ENCODE peak calls at places on chromosomes 2 and 18, in eight cellular contexts. Y is kidney; T is right lobe of liver; I is CD8-positive, alpha-beta T cell; S is tibial nerve; H is adrenal gland; C is endothelial cell of umbilical vein; W is heart right ventricle. G is an unnamed sample. For H3K4me1, the result is how much of the 10 kb centered on the place peaks cover.

GRCh38 chr18:73715228-73715670 is 432.4 kb downstream of the FBXO15 start:
- DNase-seq in Y (no peak), T (no peak), I (no peak), S (no peak), H (no peak), C (no peak), W (no peak), G (no peak)

GRCh38 chr2:160055726-160056108 is 6.7 kb downstream of the PLA2R1 start:
- DNase-seq in Y (no peak), T (no peak), I (no peak), S (no peak), H (no peak), C (no peak), W (no peak), G (no peak)

GRCh38 chr2:60745761-60746160 is 10.3 kb upstream of the PAPOLG start:
- DNase-seq in Y (no peak), T (no peak), I (no peak), S (no peak), H (no peak), C (no peak), W (no peak), G (no peak)

GRCh38 chr2:148900350-148900749 is 25.3 kb downstream of the KIF5C start:
- DNase-seq in Y (no peak), T (no peak), I (no peak), S (no peak), H (no peak), C (no peak), W (no peak), G (no peak)

GRCh38 chr2:188808921-188809320 is 165.3 kb upstream of the COL3A1 start:
- DNase-seq in Y (no peak), T (no peak), I (no peak), S (no peak), H (no peak), C (no peak), W (no peak), G (no peak)

GRCh38 chr18:21194871-21195771 is 46.9 kb upstream of the GREB1L start:
- DNase-seq in Y (no peak), T (no peak), I (no peak), S (no peak), H (no peak), C (peak), W (no peak), G (peak)

GRCh38 chr2:241390301-241391206 is 34.5 kb downstream of the FARP2 start:
- DNase-seq in Y (no peak), T (no peak), I (no peak), S (no peak), H (no peak), C (no peak), W (no peak), G (no peak)

GRCh38 chr2:96249654-96250053 is 16.1 kb downstream of the TMEM127 start:
- DNase-seq in Y (peak), T (no peak), I (no peak), S (no peak), H (no peak), C (no peak), W (no peak), G (no peak)

GRCh38 chr2:231922311-231922710 is 3.9 kb downstream of the NPPC start:
- DNase-seq in Y (peak), T (no peak), I (no peak), S (no peak), H (no peak), C (no peak), W (no peak), G (no peak)

GRCh38 chr2:219017166-219017931 is 24.0 kb downstream of the CFAP65 start:
- DNase-seq in Y (peak), T (no peak), I (no peak), S (no peak), H (no peak), C (no peak), W (no peak), G (no peak)

GRCh38 chr18:48734460-48734859 is 195.6 kb downstream of the CTIF start:
- DNase-seq in Y (peak), T (peak), I (no peak), S (no peak), H (no peak), C (no peak), W (no peak), G (no peak)

GRCh38 chr2:68235090-68235489 is 17.2 kb downstream of the PPP3R1 start:
- DNase-seq in Y (no peak), T (no peak), I (no peak), S (no peak), H (no peak), C (no peak), W (no peak), G (no peak)

GRCh38 chr2:121567452-121567851 is 36.8 kb downstream of the RNU4ATAC start:
- DNase-seq in Y (no peak), T (no peak), I (no peak), S (no peak), H (no peak), C (no peak), W (no peak), G (no peak)

GRCh38 chr2:233349005-233349998 is 5.0 kb upstream of the DGKD start:
- DNase-seq in Y (peak), T (peak), I (no peak), S (peak), H (no peak), C (peak), W (peak), G (no peak)

GRCh38 chr18:51107082-51107481 is 77.1 kb downstream of the SMAD4 start:
- DNase-seq in Y (no peak), T (no peak), I (no peak), S (no peak), H (no peak), C (no peak), W (no peak), G (peak)

GRCh38 chr2:229868794-229869193 is 53.0 kb downstream of the TRIP12 start:
- DNase-seq in Y (no peak), T (no peak), I (no peak), S (no peak), H (no peak), C (no peak), W (no peak), G (no peak)

GRCh38 chr18:11857177-11857887 is 6.1 kb downstream of the CHMP1B start:
- DNase-seq in Y (no peak), T (peak), I (no peak), S (no peak), H (peak), C (peak), W (peak), G (no peak)

GRCh38 chr2:196836440-196836839 is 27.3 kb upstream of the C2orf66 start:
- DNase-seq in Y (no peak), T (no peak), I (no peak), S (no peak), H (no peak), C (peak), W (no peak), G (no peak)

GRCh38 chr2:239268082-239268481 is 132.7 kb downstream of the HDAC4 start:
- DNase-seq in Y (peak), T (peak), I (peak), S (no peak), H (peak), C (peak), W (no peak), G (no peak)

GRCh38 chr18:69528439-69528838 is 127.8 kb downstream of the DOK6 start:
- DNase-seq in Y (no peak), T (no peak), I (no peak), S (no peak), H (no peak), C (no peak), W (no peak), G (no peak)

GRCh38 chr18:35043207-35043606 is 2.0 kb downstream of the MAPRE2 start:
- DNase-seq in Y (no peak), T (no peak), I (no peak), S (no peak), H (no peak), C (peak), W (no peak), G (no peak)
- H3K27ac ChIP-seq in Y (no peak), T (peak), I (peak), S (peak), H (peak), C (peak), W (peak), G (peak)

GRCh38 chr18:9741461-9741820 is 33.3 kb downstream of the RAB31 start:
- DNase-seq in Y (no peak), T (no peak), I (no peak), S (no peak), H (peak), C (no peak), W (no peak), G (no peak)
- H3K4me1 ChIP-seq in Y (under half), T (under half), I (under half), S (under half), H (half or more), C (under half), W (under half), G (under half)

GRCh38 chr18:7561907-7562460 is 5.1 kb upstream of the PTPRM start:
- DNase-seq in Y (peak), T (no peak), I (no peak), S (no peak), H (no peak), C (peak), W (no peak), G (no peak)

GRCh38 chr18:7558769-7559168 is 8.3 kb upstream of the PTPRM start:
- DNase-seq in Y (no peak), T (no peak), I (no peak), S (no peak), H (no peak), C (no peak), W (no peak), G (no peak)

GRCh38 chr18:7565677-7566076 is 1.4 kb upstream of the PTPRM start:
- DNase-seq in Y (no peak), T (no peak), I (no peak), S (no peak), H (no peak), C (no peak), W (no peak), G (no peak)

GRCh38 chr18:7559709-7560319 is 7.3 kb upstream of the PTPRM start:
- DNase-seq in Y (peak), T (peak), I (no peak), S (no peak), H (no peak), C (no peak), W (no peak), G (no peak)

DNA sequence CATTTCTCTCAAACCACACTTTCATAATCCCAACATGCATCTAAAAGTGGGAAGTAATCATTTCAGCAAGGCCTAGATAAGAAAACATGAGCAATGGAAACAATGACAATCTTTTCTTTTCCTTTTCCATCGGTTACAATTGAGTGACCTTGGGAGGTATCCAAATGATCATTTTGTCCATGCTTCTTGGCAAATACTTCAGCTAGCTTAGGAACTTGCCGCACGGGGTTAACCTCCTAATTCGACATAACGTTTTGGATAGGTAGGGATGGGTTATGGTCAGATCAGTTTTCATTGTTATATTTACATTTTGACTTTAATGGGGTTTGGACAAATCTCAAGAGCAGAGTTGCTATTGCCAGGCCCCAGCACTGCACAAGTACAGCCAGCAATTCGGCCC is 4.6 kb upstream of the PTPRM start:
- DNase-seq in Y (peak), T (no peak), I (no peak), S (no peak), H (no peak), C (no peak), W (no peak), G (no peak)
- H3K4me3 ChIP-seq in Y (no peak), T (no peak), I (no peak), S (no peak), H (no peak), C (no peak), W (no peak), G (no peak)

DNA sequence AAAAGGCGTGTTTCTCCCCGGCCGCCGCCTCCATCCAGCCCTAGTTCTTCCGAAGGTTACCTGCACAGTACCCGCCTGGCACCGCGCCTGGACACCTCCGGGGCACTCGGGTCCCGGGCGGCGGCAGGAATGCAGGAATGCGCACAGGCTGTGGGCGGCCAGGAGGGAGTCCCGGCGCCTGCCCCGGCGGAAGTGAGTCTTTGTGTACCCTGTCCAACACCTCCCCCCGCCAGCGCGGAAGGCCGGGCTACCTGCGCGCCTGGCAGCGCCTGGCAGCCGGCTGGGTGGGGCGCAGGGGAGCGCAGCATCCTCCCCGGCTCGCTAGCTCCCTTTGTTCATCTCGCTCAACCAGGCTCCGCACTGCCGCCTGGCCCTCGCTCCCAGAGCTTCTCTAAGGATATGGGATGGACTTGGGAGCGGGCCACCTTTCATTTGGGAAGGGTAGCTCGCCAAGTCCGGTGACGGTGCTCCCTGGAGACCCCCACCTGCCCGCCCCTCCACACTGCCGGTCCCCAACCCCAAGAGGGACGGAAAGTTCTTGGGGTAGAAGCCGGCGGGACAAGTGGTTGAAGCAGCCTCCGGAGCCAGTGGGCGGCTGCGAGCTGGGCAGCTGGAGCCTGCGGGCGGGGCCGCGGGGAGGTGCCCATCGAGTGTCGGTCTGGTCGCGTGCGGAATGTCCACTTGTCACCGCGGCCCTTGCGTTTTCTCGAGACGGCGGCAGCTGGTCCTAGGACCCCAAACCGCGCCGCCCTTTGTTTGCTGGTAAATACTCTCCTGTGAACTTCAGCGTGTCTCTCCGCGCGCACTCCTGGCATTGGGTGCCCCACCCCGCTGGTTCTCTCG is 1.2 kb upstream of the ST6GAL2 start:
- DNase-seq in Y (peak), T (peak), I (no peak), S (no peak), H (no peak), C (no peak), W (no peak), G (peak)
- H3K27ac ChIP-seq in Y (no peak), T (no peak), I (no peak), S (no peak), H (no peak), C (no peak), W (no peak), G (no peak)

GRCh38 chr2:12080360-12080759 is 333.9 kb downstream of the LPIN1 start:
- DNase-seq in Y (no peak), T (no peak), I (no peak), S (no peak), H (no peak), C (no peak), W (no peak), G (no peak)

GRCh38 chr2:12087175-12087574 is 340.7 kb downstream of the LPIN1 start:
- DNase-seq in Y (no peak), T (no peak), I (no peak), S (no peak), H (no peak), C (no peak), W (no peak), G (no peak)

GRCh38 chr2:12083713-12084420 is 337.4 kb downstream of the LPIN1 start:
- DNase-seq in Y (no peak), T (no peak), I (no peak), S (no peak), H (no peak), C (no peak), W (no peak), G (no peak)

GRCh38 chr2:12081481-12082210 is 335.2 kb downstream of the LPIN1 start:
- DNase-seq in Y (no peak), T (no peak), I (no peak), S (no peak), H (no peak), C (no peak), W (no peak), G (peak)

GRCh38 chr2:12083081-12083569 is 336.7 kb downstream of the LPIN1 start:
- DNase-seq in Y (no peak), T (no peak), I (no peak), S (no peak), H (no peak), C (no peak), W (no peak), G (no peak)
- H3K4me1 ChIP-seq in Y (under half), T (under half), I (under half), S (under half), H (under half), C (under half), W (under half), G (under half)

DNA sequence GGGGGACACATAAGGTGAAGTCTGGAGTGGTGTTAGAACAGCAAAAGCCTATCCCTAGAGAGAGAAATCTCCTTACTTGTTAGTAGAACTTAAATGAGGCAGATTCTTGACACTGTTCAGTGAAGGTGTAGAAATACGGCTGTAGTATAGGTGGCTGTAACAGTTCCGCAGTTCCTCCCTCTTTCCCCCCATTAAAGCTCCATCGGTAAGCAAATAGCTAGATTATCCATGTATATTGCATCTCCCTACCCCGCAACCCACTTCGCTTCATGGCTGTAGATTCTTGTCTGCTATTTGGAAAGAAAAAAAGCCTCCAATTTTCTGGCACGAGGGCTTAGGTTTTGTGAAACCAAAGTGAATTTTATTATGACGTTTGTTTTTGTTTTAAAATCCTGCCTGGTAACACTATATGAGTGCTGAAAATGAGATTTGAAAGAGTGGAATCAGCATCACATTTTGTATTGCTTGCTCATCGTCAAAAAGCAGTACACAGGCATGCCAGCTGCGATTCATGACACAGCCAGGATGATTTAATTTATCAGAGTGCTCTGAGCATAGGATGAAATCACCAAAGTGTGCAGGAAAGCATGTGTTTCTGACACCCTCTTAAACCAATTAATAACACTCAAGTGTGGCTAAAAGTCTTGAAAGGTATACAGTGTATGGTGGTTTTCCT is 1.4 kb downstream of the FAM171B start:
- DNase-seq in Y (no peak), T (no peak), I (no peak), S (no peak), H (no peak), C (peak), W (no peak), G (no peak)
- H3K4me3 ChIP-seq in Y (peak), T (no peak), I (no peak), S (no peak), H (no peak), C (peak), W (peak), G (no peak)

DNA sequence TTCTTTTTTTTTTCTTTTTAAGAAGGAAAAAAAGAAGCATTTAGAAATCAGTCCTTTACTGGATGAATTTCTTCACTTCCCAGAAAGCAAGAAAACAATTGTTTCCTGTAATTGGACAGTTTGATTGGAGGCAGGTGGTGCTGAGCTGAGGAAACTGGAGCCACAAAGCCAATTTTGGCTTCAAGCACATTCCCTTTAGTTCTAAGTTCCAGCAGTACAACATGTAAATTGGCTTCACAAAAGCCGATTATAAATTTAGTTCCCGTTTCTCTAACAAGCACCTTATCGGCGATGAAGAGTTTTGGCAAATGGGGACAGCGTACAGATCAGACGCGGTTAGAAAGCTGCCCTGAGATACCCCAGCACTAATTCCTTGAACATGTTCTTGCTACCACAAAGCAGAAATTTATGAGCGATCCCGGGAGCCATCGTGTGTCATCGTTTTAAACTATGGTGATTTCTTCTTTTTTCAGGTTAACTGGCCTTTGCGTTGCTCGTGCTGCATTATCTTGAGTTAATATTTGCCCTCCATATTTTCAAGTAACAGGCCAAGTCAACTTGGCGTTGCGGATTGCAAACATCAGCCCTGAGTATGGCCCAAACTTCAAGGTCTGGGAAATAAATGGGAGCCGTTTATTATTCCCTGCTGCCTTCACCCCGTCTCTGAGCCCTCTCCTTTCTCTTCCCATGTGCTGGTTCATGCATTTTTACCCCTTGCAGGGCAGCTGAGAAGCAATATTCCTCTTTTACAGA is 190.4 kb upstream of the ID2 start:
- DNase-seq in Y (no peak), T (no peak), I (no peak), S (no peak), H (no peak), C (no peak), W (no peak), G (no peak)
- H3K27ac ChIP-seq in Y (peak), T (no peak), I (no peak), S (no peak), H (peak), C (no peak), W (peak), G (no peak)

GRCh38 chr18:60350975-60351374 is 21.6 kb downstream of the MC4R start:
- DNase-seq in Y (no peak), T (no peak), I (no peak), S (no peak), H (no peak), C (no peak), W (no peak), G (no peak)

GRCh38 chr18:60350150-60350549 is 22.4 kb downstream of the MC4R start:
- DNase-seq in Y (no peak), T (no peak), I (no peak), S (no peak), H (no peak), C (no peak), W (no peak), G (no peak)

GRCh38 chr18:60347526-60348045 is 25.0 kb downstream of the MC4R start:
- DNase-seq in Y (no peak), T (no peak), I (no peak), S (no peak), H (no peak), C (no peak), W (no peak), G (no peak)
- H3K4me1 ChIP-seq in Y (under half), T (under half), I (under half), S (under half), H (under half), C (under half), W (under half), G (under half)

G was measured in CD4-positive, CD25-positive, alpha-beta regulatory T cell.